ENCODE peak calls at places on chromosomes 5 and 9, in five cellular contexts. W, J, P, D and I are unnamed samples.

GRCh38 chr5:113546711-113547159 is 33.2 kb downstream of the YTHDC2 start:
- DNase-seq in D (peak; percentile 71), P (no peak), J (peak; percentile 4), W (peak; percentile 62), I (peak; percentile 64)

GRCh38 chr5:155116456-155117251 is 103.1 kb downstream of the KIF4B start:
- DNase-seq in P (no peak), D (no peak), J (no peak), W (no peak), I (no peak)

GRCh38 chr9:18941060-18941746 is 91.8 kb downstream of the SAXO1 start:
- DNase-seq in J (no peak), P (no peak), W (no peak), D (no peak), I (no peak)

GRCh38 chr9:120344230-120344629 is 235.7 kb downstream of the CDK5RAP2 start:
- DNase-seq in J (no peak), W (peak; percentile 96), P (no peak), D (peak; percentile 93), I (peak; percentile 93)

GRCh38 chr5:114789773-114790402 is 379.8 kb downstream of the TRIM36 start:
- DNase-seq in J (peak; percentile 79), D (peak; percentile 32), P (no peak), W (peak; percentile 54), I (peak; percentile 42)

GRCh38 chr9:14031015-14031414 is 282.9 kb downstream of the NFIB start:
- DNase-seq in P (peak; percentile 57), W (peak; percentile 50), D (peak; percentile 72), J (no peak), I (peak; percentile 46)

GRCh38 chr5:14410068-14410941 is 171.3 kb upstream of the OTULINL start:
- DNase-seq in P (no peak), W (no peak), J (no peak), D (peak; percentile 92), I (no peak)

GRCh38 chr5:98902733-98903132 is 26.1 kb downstream of the CHD1 start:
- DNase-seq in J (no peak), D (peak; percentile 58), P (no peak), W (peak; percentile 39), I (peak; percentile 29)

GRCh38 chr5:8445139-8445538 is 576.2 kb downstream of the MTRR start:
- DNase-seq in W (no peak), D (no peak), J (no peak), P (no peak), I (no peak)

GRCh38 chr9:95809686-95810085 is 65.8 kb upstream of the ERCC6L2 start:
- DNase-seq in J (no peak), W (no peak), D (no peak), P (no peak), I (no peak)

GRCh38 chr9:95810814-95811213 is 64.7 kb upstream of the ERCC6L2 start:
- DNase-seq in W (peak; percentile 26), J (no peak), D (no peak), P (no peak), I (peak; percentile 21)

GRCh38 chr9:95808001-95808400 is 67.5 kb upstream of the ERCC6L2 start:
- DNase-seq in J (no peak), P (no peak), W (peak; percentile 14), D (no peak), I (peak; percentile 8)

GRCh38 chr9:95807326-95807947 is 68.1 kb upstream of the ERCC6L2 start:
- DNase-seq in D (no peak), W (no peak), P (no peak), J (no peak), I (no peak)

GRCh38 chr9:95810133-95810532 is 65.4 kb upstream of the ERCC6L2 start:
- DNase-seq in J (no peak), W (no peak), D (no peak), P (no peak), I (no peak)
- TF ChIP-seq CTCF in J (no peak), W (no peak), D (no peak), P (no peak), I (no peak)

GRCh38 chr5:132640613-132641012 is 17.4 kb upstream of the IL13 start:
- DNase-seq in W (no peak), J (no peak), P (no peak), D (no peak), I (no peak)
- H3K4me3 ChIP-seq in W (no peak overlapping the region), J (no peak overlapping the region), P (no peak overlapping the region), D (no peak overlapping the region), I (no peak overlapping the region)

DNA sequence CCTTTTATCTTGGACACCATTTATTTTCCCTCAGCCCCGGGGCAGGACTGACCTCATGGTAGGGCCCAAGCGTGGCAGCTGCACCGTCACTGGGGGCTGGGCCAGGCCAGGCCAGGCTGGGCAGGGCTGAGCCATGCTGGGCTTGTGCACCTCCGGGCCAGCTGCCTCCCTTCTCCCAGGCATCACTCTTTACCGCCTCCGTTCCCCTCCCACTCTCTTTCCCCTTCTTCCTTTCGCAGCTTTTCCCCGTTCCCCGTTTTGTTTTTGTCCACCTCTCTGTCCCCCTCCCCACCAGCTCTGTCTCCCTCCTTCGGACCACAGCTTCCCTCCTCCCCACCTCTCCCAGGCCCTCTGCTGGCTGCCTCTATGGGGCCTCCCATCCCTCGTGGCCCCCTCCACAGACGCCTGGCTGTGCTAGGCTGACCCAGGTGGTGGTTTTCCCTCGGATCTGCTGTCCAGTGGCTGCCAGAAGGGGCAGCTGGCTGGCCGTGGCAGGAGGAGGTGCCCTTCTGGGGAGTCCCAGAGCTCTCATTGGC is 17.9 kb downstream of the FGF18 start:
- DNase-seq in D (no peak), J (no peak), W (no peak), P (peak; percentile 55), I (no peak)
- TF ChIP-seq CTCF in D (no peak), J (no peak), W (no peak), P (no peak), I (no peak)

DNA sequence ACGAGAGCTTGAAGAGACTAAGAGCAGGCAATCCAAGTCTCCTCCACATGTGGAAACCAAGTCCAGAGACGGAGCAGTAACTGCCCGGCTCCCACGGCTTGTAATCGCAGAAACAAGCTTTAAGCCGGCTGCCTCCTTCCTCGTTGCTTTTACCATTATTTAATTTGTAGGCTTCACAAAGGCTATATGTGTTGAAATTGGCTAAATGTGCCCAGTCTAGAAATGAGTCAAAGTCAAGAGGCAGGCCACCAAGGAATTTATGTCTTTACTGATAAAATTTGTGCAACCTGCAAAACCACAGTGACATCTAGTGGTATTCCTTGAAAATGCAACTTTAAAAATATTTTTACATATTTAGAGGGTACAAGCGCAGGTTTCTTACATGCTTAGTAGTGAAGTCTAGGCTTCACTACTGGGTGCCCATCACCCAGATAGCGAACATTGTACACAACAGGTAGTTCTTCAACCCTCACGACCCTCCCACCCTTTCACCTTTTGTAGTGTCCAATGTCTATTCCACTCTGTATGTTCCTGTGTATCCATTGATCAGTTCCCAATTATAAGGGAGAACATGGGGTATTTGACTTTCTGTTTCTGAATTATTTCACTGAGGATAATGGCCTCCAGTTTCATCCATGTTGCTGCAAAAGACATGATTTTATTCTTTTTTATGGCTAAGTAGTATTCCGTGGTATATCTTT is 33.5 kb upstream of the EBF1 start:
- DNase-seq in J (peak; percentile 70), P (no peak), W (peak; percentile 66), D (peak; percentile 88), I (peak; percentile 76)
- H3K4me3 ChIP-seq in J (no peak overlapping the region), P (no peak overlapping the region), W (no peak overlapping the region), D (no peak overlapping the region), I (no peak overlapping the region)

GRCh38 chr9:134540441-134541372 is 100.9 kb upstream of the COL5A1 start:
- DNase-seq in P (peak; percentile 24), W (no peak), J (no peak), D (no peak), I (no peak)
- TF ChIP-seq CTCF in P (no peak), W (no peak), J (no peak), D (no peak), I (no peak)

DNA sequence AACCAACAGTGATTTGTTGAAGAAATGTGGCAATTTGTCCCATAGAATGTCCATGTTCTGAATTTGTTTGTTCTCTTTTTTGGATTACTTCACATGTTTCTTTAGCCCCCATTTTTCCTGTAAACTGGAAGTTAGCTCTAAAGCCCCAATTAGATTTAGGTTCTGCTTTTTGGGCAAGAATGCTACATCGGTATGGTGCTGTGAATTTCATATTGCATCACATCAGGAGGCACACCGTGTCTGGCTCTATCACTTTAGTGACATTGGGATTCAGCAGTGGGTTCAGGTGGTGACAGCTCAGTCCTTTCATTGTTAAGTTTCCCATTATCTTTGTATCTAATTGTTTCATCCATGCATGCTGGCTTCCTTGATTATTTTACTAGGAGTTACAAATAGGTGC is 27.9 kb downstream of the ADGRV1 start:
- DNase-seq in W (no peak), D (no peak), P (no peak), J (no peak), I (no peak)
- H3K4me3 ChIP-seq in W (no peak overlapping the region), D (no peak overlapping the region), P (no peak overlapping the region), J (no peak overlapping the region), I (no peak overlapping the region)

DNA sequence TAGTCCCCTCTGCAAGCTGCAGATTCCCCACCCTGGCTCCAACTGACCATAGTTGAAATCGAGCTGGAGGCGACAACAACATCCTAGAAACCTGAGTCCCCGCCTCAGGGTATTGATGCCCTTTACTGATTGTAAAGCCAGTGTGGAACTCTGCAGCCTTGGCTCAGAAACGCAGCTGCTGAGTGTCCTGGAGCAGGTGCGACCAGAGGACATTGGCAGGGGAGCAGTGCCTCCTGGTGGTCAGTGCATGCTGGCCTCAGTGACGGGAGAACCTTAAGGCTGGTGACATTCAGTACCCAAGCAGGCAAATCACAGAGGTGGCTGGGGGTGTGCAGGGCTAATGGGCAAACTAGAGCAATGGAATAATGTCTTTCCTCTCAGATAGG is 20.4 kb upstream of the ZNF354B start:
- DNase-seq in D (peak; percentile 32), P (no peak), W (peak; percentile 71), J (peak; percentile 64), I (peak; percentile 38)
- TF ChIP-seq CTCF in D (peak; percentile 52), P (peak; percentile 39), W (peak; percentile 82), J (peak; percentile 72), I (peak; percentile 89)